ENCODE peak calls at places on chromosomes 5 and 9, in seven cellular contexts. Q is activated naive CD8-positive, alpha-beta T cell treated with anti-CD3 and anti-CD28 coated beads, Interleukin-2, amount 50 U/mL, for 24 hours; U is BJ; D is WTC11; C is EL; Y is effector memory CD8-positive, alpha-beta T cell; O is GM18507. G is an unnamed sample.

GRCh38 chr9:35452481-35452880 is 37.4 kb upstream of the RUSC2 start:
- DNase-seq in Y (no peak), C (no peak), O (no peak), D (no peak), U (no peak), Q (no peak), G (no peak)

GRCh38 chr5:133287500-133287899 is 235.7 kb downstream of the HSPA4 start:
- DNase-seq in Y (no peak), C (peak; percentile 29), U (no peak), D (no peak), Q (peak; percentile 44), O (peak; percentile 29), G (no peak)

GRCh38 chr5:143679777-143680176 is 132.2 kb upstream of the HMHB1 start:
- DNase-seq in Y (no peak), U (no peak), C (peak; percentile 76), D (no peak), Q (no peak), O (no peak), G (no peak)

GRCh38 chr9:76912631-76913275 is 6.8 kb upstream of the PRUNE2 start:
- DNase-seq in Y (no peak), O (no peak), U (no peak), C (peak; percentile 80), D (no peak), Q (no peak), G (no peak)

GRCh38 chr9:18189876-18190670 is 283.9 kb upstream of the ADAMTSL1 start:
- DNase-seq in U (no peak), D (no peak), Q (no peak), O (no peak), Y (no peak), C (no peak), G (no peak)

GRCh38 chr5:143428155-143428554 is 24.7 kb upstream of the NR3C1 start:
- DNase-seq in Y (no peak), D (no peak), C (no peak), U (no peak), O (no peak), Q (no peak), G (no peak)

GRCh38 chr5:138745268-138745667 is 8.0 kb upstream of the CTNNA1 start:
- DNase-seq in D (no peak), Y (no peak), C (no peak), O (no peak), U (no peak), Q (no peak), G (no peak)

GRCh38 chr5:45399041-45399440 is 297.1 kb downstream of the HCN1 start:
- DNase-seq in D (no peak), C (no peak), Q (no peak), O (no peak), Y (no peak), U (no peak), G (no peak)

GRCh38 chr5:2752059-2752874 is 790 bp upstream of the IRX2 start:
- DNase-seq in C (peak; percentile 80), D (peak; percentile 52), U (no peak), Y (no peak), Q (no peak), O (no peak), G (no peak)

GRCh38 chr5:159049844-159050318 is 49.8 kb downstream of the EBF1 start:
- DNase-seq in D (no peak), Y (no peak), O (no peak), C (peak; percentile 59), U (no peak), Q (no peak), G (no peak)

GRCh38 chr5:96823900-96824351 is 16.2 kb upstream of the ERAP1 start:
- DNase-seq in Y (no peak), U (peak; percentile 84), C (peak; percentile 87), D (no peak), Q (no peak), O (no peak), G (peak; percentile 43)

GRCh38 chr9:111450114-111450513 is 34.1 kb downstream of the ECPAS start:
- DNase-seq in C (no peak), Y (no peak), O (no peak), D (no peak), U (no peak), Q (no peak), G (no peak)

GRCh38 chr5:139829471-139829870 is 33.9 kb downstream of the PSD2 start:
- DNase-seq in C (no peak), O (no peak), Q (no peak), Y (no peak), U (no peak), D (no peak), G (no peak)

GRCh38 chr5:105961572-105961971 is 1709.2 kb downstream of the EFNA5 start:
- DNase-seq in O (no peak), Y (no peak), U (no peak), C (no peak), Q (no peak), D (no peak), G (no peak)

GRCh38 chr9:95803197-95803596 is 72.3 kb upstream of the ERCC6L2 start:
- DNase-seq in Q (no peak), U (no peak), O (no peak), D (no peak), Y (no peak), C (no peak), G (no peak)

GRCh38 chr9:132973713-132974112 is 4.8 kb upstream of the GFI1B start:
- DNase-seq in U (no peak), D (no peak), O (no peak), Q (no peak), Y (no peak), C (peak; percentile 40), G (no peak)

GRCh38 chr5:180866296-180866695 is 5.2 kb upstream of the ZFP62 start:
- DNase-seq in C (no peak), D (no peak), Y (no peak), U (no peak), Q (no peak), O (no peak), G (no peak)

GRCh38 chr5:137264573-137264972 is 234.6 kb downstream of the SPOCK1 start:
- DNase-seq in Y (no peak), O (no peak), U (peak; percentile 88), Q (no peak), D (no peak), C (peak; percentile 93), G (peak; percentile 65)

GRCh38 chr5:173714551-173715428 is 98.3 kb upstream of the BOD1 start:
- DNase-seq in C (peak; percentile 89), Y (no peak), O (no peak), Q (no peak), D (no peak), U (peak; percentile 54), G (peak; percentile 41)

GRCh38 chr5:57695179-57695578 is 212.6 kb upstream of the ACTBL2 start:
- DNase-seq in U (no peak), O (no peak), Q (no peak), Y (no peak), C (no peak), D (no peak), G (no peak)

GRCh38 chr9:1207681-1208080 is 157.5 kb downstream of the DMRT2 start:
- DNase-seq in Q (no peak), O (no peak), U (peak; percentile 78), C (peak; percentile 91), Y (no peak), D (no peak), G (peak; percentile 88)

GRCh38 chr9:136239135-136239962 is 6.3 kb downstream of the QSOX2 start:
- DNase-seq in Q (no peak), D (no peak), Y (no peak), U (no peak), O (no peak), C (no peak), G (no peak)

GRCh38 chr5:122332589-122333555 is 20.8 kb downstream of the SNCAIP start:
- DNase-seq in C (no peak), Y (no peak), D (no peak), U (no peak), Q (no peak), O (no peak), G (no peak)

GRCh38 chr5:57221049-57221568 is 47.2 kb downstream of the GPBP1 start:
- DNase-seq in O (peak; percentile 9), C (peak; percentile 70), D (no peak), Y (peak; percentile 61), U (no peak), Q (no peak), G (peak; percentile 44)

GRCh38 chr5:88093765-88094164 is 174.9 kb downstream of the TMEM161B start:
- DNase-seq in Q (no peak), C (no peak), Y (no peak), O (no peak), D (no peak), U (no peak), G (no peak)

GRCh38 chr5:152246401-152246800 is 158.7 kb downstream of the NMUR2 start:
- DNase-seq in O (no peak), U (no peak), C (peak; percentile 30), Q (no peak), Y (no peak), D (peak; percentile 71), G (no peak)

GRCh38 chr5:54217826-54218503 is 92.4 kb downstream of the ARL15 start:
- DNase-seq in O (no peak), C (peak; percentile 77), Q (no peak), U (peak; percentile 39), Y (no peak), D (no peak), G (peak; percentile 52)

GRCh38 chr5:40502736-40503135 is 177.0 kb upstream of the PTGER4 start:
- DNase-seq in Q (no peak), O (no peak), C (no peak), Y (no peak), D (no peak), U (no peak), G (no peak)

GRCh38 chr5:167389537-167389936 is 901.9 kb upstream of the WWC1 start:
- DNase-seq in U (no peak), C (no peak), Q (no peak), Y (no peak), D (no peak), O (no peak), G (no peak)

GRCh38 chr9:112401175-112401815 is 21.4 kb downstream of the HSDL2 start:
- DNase-seq in U (no peak), Y (no peak), O (no peak), C (no peak), D (no peak), Q (no peak), G (no peak)

GRCh38 chr9:122144836-122145235 is 14.7 kb downstream of the NDUFA8 start:
- DNase-seq in Y (no peak), O (no peak), Q (no peak), U (no peak), D (no peak), C (no peak), G (no peak)

GRCh38 chr9:117916291-117916690 is 212.1 kb downstream of the TLR4 start:
- DNase-seq in D (no peak), Y (no peak), C (no peak), U (no peak), O (no peak), Q (no peak), G (no peak)

GRCh38 chr5:148620696-148621095 is 33.6 kb downstream of the HTR4 start:
- DNase-seq in O (no peak), C (no peak), U (no peak), Y (peak; percentile 25), D (no peak), Q (no peak), G (no peak)